ENCODE peak calls at places on chromosomes 12 and 14, in eight cellular contexts. H, K, I, F, V, J, N and D are unnamed samples.
A peak's percentile ranks its signal among the peaks of the same experiment; 100 is the strongest.

GRCh38 chr14:21098134-21098891 is at the start of gene ZNF219:
- DNase-seq in K (peak; percentile 60), H (no peak), N (no peak), F (peak; percentile 54), J (peak; percentile 33), V (peak; percentile 81), I (peak; percentile 30), D (no peak)

GRCh38 chr14:75820761-75821160 is 159.7 kb downstream of the TTLL5 start:
- DNase-seq in J (no peak), I (no peak), H (no peak), K (no peak), N (no peak), V (no peak), F (no peak), D (no peak)

GRCh38 chr12:123478762-123479161 is 20.8 kb downstream of the SNRNP35 start:
- DNase-seq in I (peak; percentile 41), V (no peak), K (no peak), N (no peak), F (peak; percentile 24), J (no peak), H (no peak), D (no peak)

GRCh38 chr12:96513166-96513565 is 23.8 kb downstream of the CFAP54 start:
- DNase-seq in K (no peak), F (no peak), N (no peak), V (no peak), J (no peak), H (no peak), I (no peak), D (no peak)

GRCh38 chr12:23084236-23084995 is 459.4 kb downstream of the ETNK1 start:
- DNase-seq in F (peak; percentile 99), N (no peak), J (no peak), K (no peak), V (no peak), H (no peak), I (peak; percentile 94), D (no peak)

GRCh38 chr12:76032043-76032981 is 736 bp upstream of the PHLDA1 start:
- DNase-seq in I (peak; percentile 80), K (peak; percentile 82), V (no peak), F (peak; percentile 71), J (peak; percentile 21), N (peak; percentile 79), H (no peak), D (no peak)

GRCh38 chr12:20006856-20007255 is 361.5 kb upstream of the PDE3A start:
- DNase-seq in H (no peak), F (no peak), V (no peak), K (no peak), J (no peak), I (no peak), N (no peak), D (no peak)

GRCh38 chr14:76203086-76204001 is 51.6 kb downstream of the GPATCH2L start:
- DNase-seq in F (peak; percentile 98), K (no peak), J (no peak), I (peak; percentile 95), H (no peak), N (no peak), V (no peak), D (peak; percentile 52)

GRCh38 chr14:75648066-75648838 is 12.4 kb downstream of the ERG28 start:
- DNase-seq in H (no peak), K (no peak), F (peak; percentile 98), N (no peak), I (peak; percentile 99), J (no peak), V (no peak), D (no peak)

GRCh38 chr12:52682381-52682660 is 2.1 kb upstream of the KRT1 start:
- DNase-seq in N (no peak), F (peak; percentile 5), I (no peak), V (no peak), K (no peak), J (no peak), H (no peak), D (no peak)

GRCh38 chr12:19757317-19757877 is 318.1 kb downstream of the AEBP2 start:
- DNase-seq in J (peak; percentile 2), I (peak; percentile 71), V (no peak), H (no peak), N (peak; percentile 48), F (peak; percentile 63), K (peak; percentile 64), D (no peak)

GRCh38 chr12:76883151-76883550 is 4.3 kb upstream of the CSRP2 start:
- DNase-seq in N (no peak), J (no peak), H (no peak), V (no peak), I (peak; percentile 42), F (peak; percentile 30), K (no peak), D (no peak)

GRCh38 chr12:75550401-75550851 is 39.0 kb upstream of the KRR1 start:
- DNase-seq in H (no peak), N (no peak), V (no peak), F (no peak), K (no peak), J (no peak), I (no peak), D (no peak)

GRCh38 chr12:123886258-123886657 is 86.4 kb downstream of the CCDC92 start:
- DNase-seq in J (no peak), I (no peak), K (no peak), N (no peak), H (no peak), V (no peak), F (no peak), D (no peak)

GRCh38 chr14:64337901-64338615 is 43.9 kb upstream of the ESR2 start:
- DNase-seq in V (peak; percentile 75), K (peak; percentile 62), I (peak; percentile 62), J (peak; percentile 10), F (peak; percentile 60), H (peak; percentile 27), N (peak; percentile 19), D (peak; percentile 61)

GRCh38 chr12:10304161-10304574 is 3.5 kb upstream of the KLRD1 start:
- DNase-seq in V (no peak), H (no peak), I (peak; percentile 86), N (no peak), J (no peak), K (no peak), F (peak; percentile 64), D (no peak)

GRCh38 chr12:8120072-8120713 is 3.2 kb upstream of the CLEC4A start:
- DNase-seq in J (no peak), F (no peak), V (no peak), N (no peak), I (no peak), K (no peak), H (no peak), D (no peak)

GRCh38 chr14:101228949-101229541 is 325.5 kb upstream of the RTL1 start:
- DNase-seq in J (no peak), I (no peak), K (no peak), V (no peak), F (no peak), N (no peak), H (no peak), D (no peak)

GRCh38 chr12:133222211-133222610 is 13.5 kb downstream of the ANHX start:
- DNase-seq in N (no peak), V (no peak), F (no peak), K (no peak), I (no peak), J (no peak), H (no peak), D (no peak)
- TF ChIP-seq CTCF in N (no peak), V (no peak), F (no peak), K (no peak), I (no peak), J (no peak), H (no peak), D (no peak)

GRCh38 chr12:26402648-26403047 is 207.3 kb downstream of the SSPN start:
- DNase-seq in I (no peak), H (no peak), F (no peak), N (peak; percentile 27), J (no peak), K (no peak), V (no peak), D (no peak)
- TF ChIP-seq CTCF in I (peak; percentile 14), H (no peak), F (no peak), N (peak; percentile 40), J (no peak), K (no peak), V (peak; percentile 11), D (no peak)

DNA sequence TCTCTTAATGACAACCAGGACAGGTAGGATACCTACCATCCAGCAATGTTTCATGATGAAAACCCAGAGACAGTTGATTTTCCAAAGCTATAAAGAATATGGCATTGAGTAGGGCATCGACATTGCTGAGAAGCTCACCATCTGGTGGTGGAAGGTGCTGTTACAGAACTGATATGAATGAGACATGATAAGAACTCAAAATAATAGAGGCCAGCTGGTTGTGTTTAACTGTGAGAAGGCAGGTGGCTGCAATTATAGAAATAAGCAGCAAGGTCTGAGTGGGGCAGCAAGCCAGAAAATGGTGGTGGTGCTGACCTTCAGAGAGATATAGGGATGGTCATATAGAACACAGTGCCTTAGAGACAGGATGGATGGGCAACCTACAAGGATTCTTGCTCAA is 449.7 kb downstream of the BTG1 start:
- DNase-seq in I (no peak), H (no peak), V (no peak), N (no peak), F (no peak), J (no peak), K (no peak), D (no peak)
- TF ChIP-seq CTCF in I (no peak), H (no peak), V (no peak), N (no peak), F (no peak), J (no peak), K (no peak), D (no peak)

GRCh38 chr12:121400332-121401139 is 618 bp downstream of the RNF34 start:
- DNase-seq in I (peak; percentile 24), V (peak; percentile 33), K (peak; percentile 69), F (peak; percentile 50), H (peak; percentile 26), N (peak; percentile 26), J (peak; percentile 30), D (no peak)
- TF ChIP-seq CTCF in I (no peak), V (no peak), K (no peak), F (no peak), H (no peak), N (no peak), J (no peak), D (no peak)

DNA sequence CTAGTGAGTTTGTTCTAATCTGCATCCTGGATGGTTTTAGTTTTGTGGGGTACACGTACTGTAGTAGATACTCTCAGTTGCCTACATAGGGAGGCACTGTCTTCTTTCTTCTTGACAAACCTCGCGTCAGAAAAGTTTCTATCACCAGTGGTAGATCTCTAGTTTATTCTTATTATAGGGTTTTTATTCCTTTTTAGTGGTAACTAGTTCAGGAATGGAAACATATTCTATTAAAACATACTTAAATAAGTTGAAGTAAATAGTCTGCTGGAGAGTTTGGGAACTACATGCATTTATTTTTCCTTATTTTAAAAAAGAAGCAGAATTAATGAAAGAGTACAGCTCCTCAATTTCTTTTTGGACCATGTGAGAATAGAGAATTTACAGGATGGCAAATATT is 33.6 kb upstream of the OR9K2 start:
- DNase-seq in I (no peak), J (no peak), H (no peak), V (no peak), N (no peak), F (no peak), K (no peak), D (no peak)
- TF ChIP-seq CTCF in I (no peak), J (no peak), H (no peak), V (no peak), N (peak; percentile 11), F (no peak), K (no peak), D (peak; percentile 10)